ENCODE peak calls at places on chromosomes 13 and 19, in nine cellular contexts. X, A, K, H, J, O, C, S and D are unnamed samples.
A peak's percentile ranks its signal among the peaks of the same experiment; 100 is the strongest.

GRCh38 chr19:42568006-42568405 is 26.7 kb downstream of the CEACAM8 start:
- DNase-seq in X (no peak), A (no peak), K (no peak), H (no peak), J (no peak), O (no peak), C (no peak), S (no peak), D (no peak)

GRCh38 chr13:111395511-111396393 is 75.3 kb downstream of the TEX29 start:
- DNase-seq in X (no peak), A (no peak), K (no peak), H (no peak), J (no peak), O (no peak), C (no peak), S (no peak), D (no peak)

GRCh38 chr13:46057251-46058015 is 4.9 kb upstream of the ZC3H13 start:
- DNase-seq in X (no peak), A (no peak), K (no peak), H (no peak), J (peak; percentile 34), O (no peak), C (no peak), S (no peak), D (no peak)

GRCh38 chr13:36915891-36916640 is 4.0 kb downstream of the SMAD9 start:
- DNase-seq in X (no peak), A (no peak), K (no peak), H (no peak), J (no peak), O (no peak), C (no peak), S (no peak), D (no peak)

GRCh38 chr19:6707011-6707657 is 13.3 kb downstream of the C3 start:
- DNase-seq in X (no peak), A (no peak), K (no peak), H (no peak), J (no peak), O (no peak), C (no peak), S (no peak), D (peak; percentile 34)

GRCh38 chr13:65803706-65804392 is 1426.3 kb downstream of the PCDH9 start:
- DNase-seq in X (no peak), A (no peak), K (no peak), H (no peak), J (no peak), O (no peak), C (no peak), S (no peak), D (peak; percentile 17)

GRCh38 chr19:13260883-13261653 is 110.9 kb downstream of the IER2 start:
- DNase-seq in X (no peak), A (peak; percentile 18), K (peak; percentile 44), H (peak; percentile 48), J (peak; percentile 62), O (peak; percentile 89), C (no peak), S (no peak), D (no peak)

GRCh38 chr19:34662919-34663318 is 14.0 kb downstream of the SCGB2B2 start:
- DNase-seq in X (peak; percentile 25), A (peak; percentile 64), K (no peak), H (no peak), J (no peak), O (peak; percentile 37), C (no peak), S (no peak), D (no peak)

GRCh38 chr13:91052873-91053272 is 294.6 kb upstream of the MIR17HG start:
- DNase-seq in X (no peak), A (no peak), K (no peak), H (no peak), J (no peak), O (no peak), C (no peak), S (no peak), D (no peak)

GRCh38 chr13:73967397-73968165 is 166.6 kb downstream of the KLF12 start:
- DNase-seq in X (no peak), A (no peak), K (no peak), H (no peak), J (no peak), O (no peak), C (no peak), S (no peak), D (no peak)

GRCh38 chr19:10268077-10268476 is 2.8 kb upstream of the ICAM1 start:
- DNase-seq in X (no peak), A (no peak), K (no peak), H (no peak), J (no peak), O (no peak), C (no peak), S (no peak), D (no peak)

GRCh38 chr19:18784786-18785120 is 6.4 kb downstream of the COMP start:
- DNase-seq in X (no peak), A (no peak), K (no peak), H (no peak), J (no peak), O (no peak), C (no peak), S (no peak), D (no peak)

GRCh38 chr13:110359840-110360301 is 52.8 kb downstream of the COL4A2 start:
- DNase-seq in X (no peak), A (no peak), K (no peak), H (no peak), J (peak; percentile 64), O (no peak), C (no peak), S (no peak), D (no peak)

GRCh38 chr13:24923305-24923640 is 159.3 kb downstream of the RNF17 start:
- DNase-seq in X (no peak), A (peak; percentile 36), K (peak; percentile 58), H (no peak), J (peak; percentile 79), O (peak; percentile 48), C (no peak), S (no peak), D (no peak)

GRCh38 chr13:32838985-32839384 is 177.2 kb upstream of the KL start:
- DNase-seq in X (no peak), A (peak; percentile 59), K (no peak), H (no peak), J (no peak), O (peak; percentile 20), C (no peak), S (no peak), D (no peak)

GRCh38 chr13:108959254-108959653 is 329.8 kb downstream of the MYO16 start:
- DNase-seq in X (no peak), A (no peak), K (no peak), H (no peak), J (peak; percentile 40), O (no peak), C (no peak), S (no peak), D (no peak)

GRCh38 chr13:77136902-77137420 is 110.0 kb upstream of the FBXL3 start:
- DNase-seq in X (no peak), A (no peak), K (peak; percentile 11), H (no peak), J (peak; percentile 97), O (no peak), C (no peak), S (no peak), D (no peak)

GRCh38 chr13:40503966-40504591 is 162.4 kb downstream of the FOXO1 start:
- DNase-seq in X (no peak), A (no peak), K (no peak), H (no peak), J (peak; percentile 97), O (peak; percentile 55), C (no peak), S (no peak), D (no peak)

GRCh38 chr19:30669329-30670010 is 297.3 kb downstream of the ZNF536 start:
- DNase-seq in X (peak; percentile 43), A (peak; percentile 43), K (no peak), H (no peak), J (peak; percentile 2), O (peak; percentile 27), C (peak; percentile 80), S (peak; percentile 84), D (no peak)